ENCODE peak calls at places on chromosomes 3 and 15, in five cellular contexts. H is GM23248, Z is endodermal cell, T is A673, V is PC-3. F is an unnamed sample.

GRCh38 chr15:76178321-76178720 is 118.5 kb downstream of the TMEM266 start:
- DNase-seq in Z (no peak), H (peak), T (no peak), V (no peak), F (no peak)

GRCh38 chr3:159139326-159139725 is 337.5 kb downstream of the MFSD1 start:
- DNase-seq in V (no peak), T (no peak), H (no peak), Z (no peak), F (no peak)

GRCh38 chr3:52896613-52897012 is 735 bp downstream of the STIMATE start:
- DNase-seq in T (no peak), V (peak), H (peak), Z (peak), F (peak)

GRCh38 chr3:177419904-177420601 is 222.8 kb upstream of the TBL1XR1 start:
- DNase-seq in Z (no peak), T (no peak), H (peak), V (no peak), F (no peak)

GRCh38 chr3:184443364-184443763 is 63.5 kb downstream of the CHRD start:
- DNase-seq in H (peak), T (no peak), V (peak), Z (no peak), F (no peak)

GRCh38 chr3:133506215-133506901 is 67.1 kb upstream of the CDV3 start:
- DNase-seq in Z (no peak), H (no peak), V (no peak), T (no peak), F (no peak)

GRCh38 chr15:51658664-51659063 is 22.6 kb upstream of the SCG3 start:
- DNase-seq in Z (no peak), H (no peak), V (no peak), T (peak), F (peak)

GRCh38 chr15:74307827-74308642 is 59.4 kb downstream of the CYP11A1 start:
- DNase-seq in V (peak), H (peak), T (peak), Z (peak), F (peak)

GRCh38 chr15:89494941-89495637 is 1.3 kb downstream of the RHCG start:
- DNase-seq in T (peak), H (peak), Z (peak), V (peak), F (peak)

GRCh38 chr15:57505949-57506391 is 85.7 kb upstream of the MYZAP start:
- DNase-seq in Z (no peak), T (no peak), H (peak), V (peak), F (no peak)

GRCh38 chr15:70936326-70936725 is 43.7 kb downstream of the LRRC49 start:
- DNase-seq in V (no peak), T (peak), H (peak), Z (no peak), F (no peak)

GRCh38 chr3:37905987-37906674 is 44.5 kb downstream of the CTDSPL start:
- DNase-seq in T (peak), Z (no peak), V (no peak), H (peak), F (peak)

GRCh38 chr15:92647467-92648163 is 8.0 kb downstream of the FAM174B start:
- DNase-seq in V (no peak), H (no peak), Z (peak), T (no peak), F (no peak)

GRCh38 chr15:58147151-58147550 is 9.0 kb downstream of the AQP9 start:
- DNase-seq in H (no peak), V (no peak), T (no peak), Z (no peak), F (peak)

GRCh38 chr15:82972990-82973389 is 13.0 kb upstream of the RAMAC start:
- DNase-seq in Z (no peak), V (no peak), T (no peak), H (no peak), F (no peak)

GRCh38 chr3:40317061-40317676 is 7.7 kb downstream of the EIF1B start:
- DNase-seq in Z (peak), T (peak), V (peak), H (peak), F (peak)

GRCh38 chr15:33534642-33535041 is 223.9 kb downstream of the RYR3 start:
- DNase-seq in H (no peak), T (no peak), V (no peak), Z (no peak), F (no peak)

GRCh38 chr3:184262166-184262926 is 993 bp upstream of the CAMK2N2 start:
- DNase-seq in V (no peak), Z (peak), H (peak), T (no peak), F (no peak)

GRCh38 chr3:52436500-52437106 is 8.3 kb downstream of the SEMA3G start:
- DNase-seq in Z (no peak), V (no peak), H (peak), T (no peak), F (peak)

GRCh38 chr3:159200176-159200575 is 398.3 kb downstream of the MFSD1 start:
- DNase-seq in V (peak), T (no peak), Z (no peak), H (peak), F (no peak)

GRCh38 chr15:89630260-89630659 is 25.0 kb downstream of the KIF7 start:
- DNase-seq in Z (peak), T (no peak), H (no peak), V (no peak), F (no peak)

GRCh38 chr3:37952564-37952963 is 38.0 kb upstream of the VILL start:
- DNase-seq in H (no peak), V (peak), Z (no peak), T (no peak), F (no peak)

GRCh38 chr3:168990111-168990510 is 673.4 kb downstream of the MECOM start:
- DNase-seq in Z (no peak), V (no peak), T (no peak), H (no peak), F (no peak)

GRCh38 chr3:31403197-31403596 is 129.5 kb upstream of the STT3B start:
- DNase-seq in H (no peak), V (no peak), Z (no peak), T (no peak), F (no peak)

GRCh38 chr3:31405515-31405914 is 127.2 kb upstream of the STT3B start:
- DNase-seq in T (no peak), H (no peak), V (no peak), Z (no peak), F (no peak)

GRCh38 chr3:31399270-31399669 is 133.5 kb upstream of the STT3B start:
- DNase-seq in V (no peak), Z (no peak), H (no peak), T (no peak), F (no peak)

GRCh38 chr3:31404871-31405270 is 127.9 kb upstream of the STT3B start:
- DNase-seq in H (no peak), V (no peak), Z (no peak), T (no peak), F (no peak)

DNA sequence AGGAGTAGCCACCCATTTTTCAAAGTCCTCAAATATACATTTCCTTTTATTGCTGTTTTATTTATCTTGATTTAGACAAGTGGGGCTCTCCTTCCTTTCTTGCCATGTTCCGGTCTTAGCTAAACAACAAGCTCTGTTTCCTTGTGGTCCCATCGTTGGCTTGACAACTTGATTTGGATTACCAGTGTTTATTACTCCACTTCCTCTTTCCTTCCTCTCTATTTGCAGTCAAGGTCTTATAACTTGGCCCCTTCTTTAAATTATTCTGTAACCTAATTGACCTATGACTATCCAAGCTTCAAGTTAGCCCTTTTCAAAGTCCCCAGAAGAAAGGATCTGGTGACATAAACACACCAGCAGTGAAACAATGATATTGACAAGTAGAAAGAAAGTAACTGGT is 130.6 kb upstream of the STT3B start:
- DNase-seq in Z (no peak), H (no peak), V (no peak), T (no peak), F (no peak)
- H3K4me3 ChIP-seq in Z (no peak), H (no peak), V (no peak), T (no peak), F (no peak)

DNA sequence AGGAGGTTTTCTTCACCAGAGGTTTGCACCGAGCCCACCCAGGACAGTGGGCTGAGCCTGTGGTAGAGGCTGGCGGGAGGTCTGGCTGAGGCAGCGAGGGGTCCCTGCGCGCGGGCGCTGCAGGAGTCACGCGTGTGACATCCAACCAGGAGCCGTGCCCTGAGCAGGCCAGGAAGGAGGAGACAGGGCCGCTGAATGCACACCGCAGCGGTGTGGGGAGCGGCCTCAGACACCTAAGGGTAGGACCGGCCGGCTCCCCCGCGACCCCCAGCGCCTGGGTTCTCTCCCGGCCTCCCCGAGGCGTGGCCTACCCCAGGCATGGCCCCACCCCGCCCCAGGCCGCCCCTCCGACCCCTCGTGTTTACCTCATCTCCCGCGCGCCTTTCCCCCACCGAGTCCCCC is 412 bp downstream of the SLC41A3 start:
- DNase-seq in H (peak), Z (peak), V (peak), T (peak), F (peak)
- H3K27ac ChIP-seq in H (peak), Z (no peak), V (no peak), T (peak), F (peak)

GRCh38 chr3:42024578-42025387 is 62.9 kb upstream of the ULK4 start:
- DNase-seq in T (peak), H (peak), Z (peak), V (no peak), F (peak)
- H3K4me3 ChIP-seq in T (peak), H (peak), Z (peak), V (no peak), F (no peak)

GRCh38 chr3:16514021-16514700 is 662 bp upstream of the RFTN1 start:
- DNase-seq in V (no peak), Z (no peak), H (no peak), T (no peak), F (no peak)

GRCh38 chr3:16516695-16517481 is 3.4 kb upstream of the RFTN1 start:
- DNase-seq in T (peak), Z (peak), H (peak), V (peak), F (peak)

GRCh38 chr3:16513141-16514020 is at the start of gene RFTN1:
- DNase-seq in V (peak), H (peak), Z (peak), T (peak), F (peak)

GRCh38 chr3:16515885-16516420 is 2.5 kb upstream of the RFTN1 start:
- DNase-seq in V (no peak), Z (no peak), T (peak), H (no peak), F (no peak)

GRCh38 chr3:16514799-16515353 is 1.4 kb upstream of the RFTN1 start:
- DNase-seq in V (no peak), Z (no peak), T (no peak), H (no peak), F (no peak)
- H3K27ac ChIP-seq in V (no peak), Z (no peak), T (no peak), H (no peak), F (no peak)

GRCh38 chr3:71226565-71227281 is 356.8 kb downstream of the FOXP1 start:
- DNase-seq in H (peak), V (no peak), T (no peak), Z (no peak), F (no peak)
- H3K4me3 ChIP-seq in H (no peak), V (no peak), T (no peak), Z (no peak), F (no peak)